ENCODE peak calls at places on chromosomes 5 and 9, in four cellular contexts. One of them, this sample, is unnamed.

GRCh38 chr5:177319913-177320588 is 8.4 kb upstream of the MXD3 start:
- DNase-seq in HepG2: no peak
- DNase-seq in H1: no peak
- DNase-seq in K562: no peak
- DNase-seq in this sample: no peak

GRCh38 chr9:35923927-35924763 is 14.9 kb downstream of the SPAAR start:
- DNase-seq in HepG2: no peak
- DNase-seq in K562: peak; percentile 74
- DNase-seq in H1: no peak
- DNase-seq in this sample: no peak

GRCh38 chr5:24644757-24645156 is at the start of gene CDH10:
- DNase-seq in H1: peak; percentile 92
- DNase-seq in HepG2: no peak
- DNase-seq in K562: no peak
- DNase-seq in this sample: peak; percentile 90

GRCh38 chr9:120890415-120891254 is 13.6 kb upstream of the PHF19 start:
- DNase-seq in HepG2: no peak
- DNase-seq in H1: no peak
- DNase-seq in K562: no peak
- DNase-seq in this sample: no peak

GRCh38 chr5:82165740-82166530 is 112.2 kb downstream of the RPS23 start:
- DNase-seq in H1: peak; percentile 27
- DNase-seq in K562: peak; percentile 58
- DNase-seq in HepG2: peak; percentile 71
- DNase-seq in this sample: peak; percentile 27

GRCh38 chr5:119708076-119708790 is 78.9 kb downstream of the FAM170A start:
- DNase-seq in K562: no peak
- DNase-seq in HepG2: no peak
- DNase-seq in H1: no peak
- DNase-seq in this sample: no peak

GRCh38 chr5:124866355-124867063 is 120.1 kb upstream of the ZNF608 start:
- DNase-seq in K562: no peak
- DNase-seq in H1: no peak
- DNase-seq in HepG2: no peak
- DNase-seq in this sample: no peak

GRCh38 chr5:33690736-33691135 is 201.1 kb downstream of the ADAMTS12 start:
- DNase-seq in H1: no peak
- DNase-seq in HepG2: no peak
- DNase-seq in K562: no peak
- DNase-seq in this sample: no peak

GRCh38 chr5:501040-501832 is 23.0 kb downstream of the SLC9A3 start:
- DNase-seq in K562: no peak
- DNase-seq in HepG2: no peak
- DNase-seq in H1: no peak
- DNase-seq in this sample: no peak

GRCh38 chr5:34789021-34789531 is 49.9 kb upstream of the TTC23L start:
- DNase-seq in HepG2: no peak
- DNase-seq in K562: no peak
- DNase-seq in H1: no peak
- DNase-seq in this sample: no peak

GRCh38 chr5:31823477-31823876 is 184.5 kb downstream of the PDZD2 start:
- DNase-seq in K562: no peak
- DNase-seq in HepG2: no peak
- DNase-seq in H1: no peak
- DNase-seq in this sample: no peak

GRCh38 chr9:111974092-111974681 is 77.6 kb downstream of the UGCG start:
- DNase-seq in K562: no peak
- DNase-seq in H1: no peak
- DNase-seq in HepG2: no peak
- DNase-seq in this sample: no peak

GRCh38 chr9:72485821-72486605 is 35.4 kb upstream of the TMC1 start:
- DNase-seq in HepG2: no peak
- DNase-seq in H1: no peak
- DNase-seq in K562: no peak
- DNase-seq in this sample: no peak

GRCh38 chr5:133825631-133826289 is 142.7 kb downstream of the C5orf15 start:
- DNase-seq in HepG2: no peak
- DNase-seq in H1: no peak
- DNase-seq in K562: no peak
- DNase-seq in this sample: no peak

GRCh38 chr5:124980174-124980941 is 233.9 kb upstream of the ZNF608 start:
- DNase-seq in HepG2: no peak
- DNase-seq in H1: peak; percentile 77
- DNase-seq in K562: no peak
- DNase-seq in this sample: peak; percentile 53

GRCh38 chr9:73583590-73583989 is 431.9 kb downstream of the ANXA1 start:
- DNase-seq in HepG2: no peak
- DNase-seq in K562: no peak
- DNase-seq in H1: no peak
- DNase-seq in this sample: no peak

GRCh38 chr9:95666785-95667155 is 150.0 kb upstream of the PTCH1 start:
- DNase-seq in H1: no peak
- DNase-seq in HepG2: no peak
- DNase-seq in K562: no peak
- DNase-seq in this sample: no peak

GRCh38 chr5:10320793-10321192 is 13.1 kb upstream of the CMBL start:
- DNase-seq in HepG2: no peak
- DNase-seq in K562: peak; percentile 67
- DNase-seq in H1: no peak
- DNase-seq in this sample: no peak

GRCh38 chr9:73081979-73082657 is 69.5 kb upstream of the ANXA1 start:
- DNase-seq in HepG2: peak; percentile 62
- DNase-seq in K562: peak; percentile 50
- DNase-seq in H1: no peak
- DNase-seq in this sample: no peak

GRCh38 chr9:93864029-93864428 is 91.1 kb downstream of the BARX1 start:
- DNase-seq in HepG2: no peak
- DNase-seq in K562: no peak
- DNase-seq in H1: no peak
- DNase-seq in this sample: no peak

GRCh38 chr5:64457846-64458245 is 48.0 kb upstream of the RGS7BP start:
- DNase-seq in HepG2: no peak
- DNase-seq in K562: no peak
- DNase-seq in H1: no peak
- DNase-seq in this sample: no peak

GRCh38 chr9:136901516-136902258 is 15.4 kb downstream of the TRAF2 start:
- DNase-seq in H1: no peak
- DNase-seq in HepG2: peak; percentile 88
- DNase-seq in K562: no peak
- DNase-seq in this sample: no peak

GRCh38 chr5:177003649-177004048 is 2.9 kb downstream of the UIMC1 start:
- DNase-seq in H1: no peak
- DNase-seq in HepG2: no peak
- DNase-seq in K562: no peak
- DNase-seq in this sample: no peak

GRCh38 chr5:95664204-95664786 is 17.7 kb downstream of the RFESD start:
- DNase-seq in K562: no peak
- DNase-seq in HepG2: peak; percentile 25
- DNase-seq in H1: no peak
- DNase-seq in this sample: no peak

DNA sequence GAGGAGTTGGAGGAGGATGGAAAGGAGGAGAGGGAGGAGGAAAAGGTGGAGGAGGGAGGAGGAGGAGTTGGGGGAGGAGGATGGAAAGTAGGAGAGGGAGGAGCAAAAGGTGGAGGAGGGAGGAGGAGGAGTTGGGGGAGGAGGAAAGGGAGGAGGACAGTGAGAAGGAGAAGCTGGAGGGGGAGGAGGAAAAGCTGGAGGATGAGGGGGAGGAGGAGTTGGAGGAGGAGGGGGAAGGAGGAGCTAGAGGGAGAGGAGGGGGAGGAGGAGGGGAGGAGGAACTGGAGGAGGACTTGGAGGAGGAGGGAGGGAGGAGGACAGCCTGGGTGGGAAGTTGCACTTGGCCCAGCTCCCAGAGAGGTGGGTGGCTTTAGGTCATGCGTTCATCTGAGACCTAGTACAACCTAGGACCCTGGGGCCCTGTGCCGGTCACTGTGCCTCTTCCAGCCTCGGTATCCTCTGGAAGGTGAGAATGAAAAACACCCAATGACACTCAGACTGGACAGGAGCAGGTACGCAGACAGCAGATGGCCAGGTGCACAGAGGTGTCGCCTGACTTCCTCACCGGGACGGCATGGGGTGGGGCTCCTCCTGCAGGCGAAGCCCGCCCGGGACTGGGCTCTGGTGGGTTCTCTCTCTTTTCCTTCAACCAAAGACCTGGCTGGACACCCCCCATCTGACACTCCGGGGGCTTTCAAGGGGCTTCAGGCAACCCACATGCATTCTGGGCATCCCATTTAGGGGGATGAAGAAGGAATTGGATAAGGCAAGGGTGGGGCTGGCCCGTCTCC is 12.2 kb upstream of the SLC2A6 start:
- DNase-seq in H1: no peak
- DNase-seq in HepG2: no peak
- DNase-seq in K562: no peak
- DNase-seq in this sample: no peak
- TF ChIP-seq JUN in H1: no peak
- TF ChIP-seq JUN in HepG2: no peak
- TF ChIP-seq JUN in K562: no peak
- TF ChIP-seq JUN in this sample: no peak

GRCh38 chr5:115069087-115069968 is 100.4 kb downstream of the TRIM36 start:
- DNase-seq in H1: no peak
- DNase-seq in HepG2: peak; percentile 64
- DNase-seq in K562: peak; percentile 17
- DNase-seq in this sample: peak; percentile 46
- TF ChIP-seq SP1 in H1: no peak
- TF ChIP-seq SP1 in HepG2: no peak
- TF ChIP-seq SP1 in K562: no peak
- TF ChIP-seq SP1 in this sample: no peak

GRCh38 chr5:103259705-103260355 is 1.3 kb downstream of the MACIR start:
- DNase-seq in K562: peak; percentile 30
- DNase-seq in HepG2: peak; percentile 19
- DNase-seq in H1: no peak
- DNase-seq in this sample: peak; percentile 31
- TF ChIP-seq JUN in K562: no peak
- TF ChIP-seq JUN in HepG2: no peak
- TF ChIP-seq JUN in H1: no peak
- TF ChIP-seq JUN in this sample: no peak

GRCh38 chr5:85760519-85760918 is 857.2 kb upstream of the COX7C start:
- DNase-seq in K562: no peak
- DNase-seq in H1: no peak
- DNase-seq in HepG2: no peak
- DNase-seq in this sample: no peak
- TF ChIP-seq SP1 in K562: no peak
- TF ChIP-seq SP1 in H1: no peak
- TF ChIP-seq SP1 in HepG2: no peak
- TF ChIP-seq SP1 in this sample: no peak

GRCh38 chr5:4513381-4513780 is 626.7 kb upstream of the ADAMTS16 start:
- DNase-seq in HepG2: no peak
- DNase-seq in K562: no peak
- DNase-seq in H1: no peak
- DNase-seq in this sample: no peak

GRCh38 chr5:4514067-4514648 is 626.0 kb upstream of the ADAMTS16 start:
- DNase-seq in H1: no peak
- DNase-seq in HepG2: no peak
- DNase-seq in K562: no peak
- DNase-seq in this sample: no peak

GRCh38 chr5:4511996-4512656 is 628.0 kb upstream of the ADAMTS16 start:
- DNase-seq in HepG2: peak; percentile 9
- DNase-seq in H1: peak; percentile 33
- DNase-seq in K562: peak; percentile 14
- DNase-seq in this sample: peak; percentile 58
- TF ChIP-seq JUN in HepG2: no peak
- TF ChIP-seq JUN in H1: no peak
- TF ChIP-seq JUN in K562: no peak
- TF ChIP-seq JUN in this sample: no peak

GRCh38 chr9:76452839-76453238 is 6.1 kb upstream of the GCNT1 start:
- DNase-seq in K562: no peak
- DNase-seq in H1: no peak
- DNase-seq in HepG2: no peak
- DNase-seq in this sample: no peak
- TF ChIP-seq SP1 in K562: no peak
- TF ChIP-seq SP1 in H1: no peak
- TF ChIP-seq SP1 in HepG2: no peak
- TF ChIP-seq SP1 in this sample: no peak

This sample was measured in WTC11.